ENCODE peak calls at places on chromosomes 2 and 18, in eight cellular contexts. One of them, this sample, is unnamed.
A peak's percentile ranks its signal among the peaks of the same experiment; 100 is the strongest.

GRCh38 chr2:1664698-1665097 is 79.6 kb downstream of the PXDN start:
- DNase-seq in bronchial epithelial cell: no peak
- DNase-seq in naive thymus-derived CD8-positive, alpha-beta T cell: no peak
- DNase-seq in GM03348: no peak
- DNase-seq in cardiac fibroblast: no peak
- DNase-seq in glomerular endothelial cell: no peak
- DNase-seq in uterus: no peak
- DNase-seq in NCI-H2081: no peak
- DNase-seq in this sample: no peak

GRCh38 chr18:9419956-9420631 is 55.2 kb upstream of the RALBP1 start:
- DNase-seq in cardiac fibroblast: peak; percentile 33
- DNase-seq in glomerular endothelial cell: no peak
- DNase-seq in bronchial epithelial cell: no peak
- DNase-seq in naive thymus-derived CD8-positive, alpha-beta T cell: no peak
- DNase-seq in GM03348: peak; percentile 66
- DNase-seq in uterus: no peak
- DNase-seq in NCI-H2081: no peak
- DNase-seq in this sample: no peak

GRCh38 chr2:9287400-9288059 is 80.9 kb downstream of the ASAP2 start:
- DNase-seq in uterus: no peak
- DNase-seq in GM03348: peak; percentile 93
- DNase-seq in naive thymus-derived CD8-positive, alpha-beta T cell: no peak
- DNase-seq in bronchial epithelial cell: peak; percentile 100
- DNase-seq in NCI-H2081: no peak
- DNase-seq in cardiac fibroblast: peak; percentile 100
- DNase-seq in glomerular endothelial cell: peak; percentile 93
- DNase-seq in this sample: no peak

GRCh38 chr2:58562281-58562680 is 321.2 kb upstream of the FANCL start:
- DNase-seq in uterus: no peak
- DNase-seq in NCI-H2081: no peak
- DNase-seq in bronchial epithelial cell: peak; percentile 54
- DNase-seq in naive thymus-derived CD8-positive, alpha-beta T cell: no peak
- DNase-seq in cardiac fibroblast: no peak
- DNase-seq in GM03348: peak; percentile 22
- DNase-seq in glomerular endothelial cell: no peak
- DNase-seq in this sample: no peak

GRCh38 chr2:238956676-238957075 is 108.8 kb downstream of the TWIST2 start:
- DNase-seq in cardiac fibroblast: no peak
- DNase-seq in uterus: no peak
- DNase-seq in bronchial epithelial cell: no peak
- DNase-seq in glomerular endothelial cell: no peak
- DNase-seq in NCI-H2081: peak; percentile 3
- DNase-seq in GM03348: no peak
- DNase-seq in naive thymus-derived CD8-positive, alpha-beta T cell: no peak
- DNase-seq in this sample: no peak

GRCh38 chr2:160224060-160224459 is 24.0 kb upstream of the ITGB6 start:
- DNase-seq in glomerular endothelial cell: peak; percentile 67
- DNase-seq in bronchial epithelial cell: peak; percentile 98
- DNase-seq in naive thymus-derived CD8-positive, alpha-beta T cell: no peak
- DNase-seq in uterus: no peak
- DNase-seq in cardiac fibroblast: peak; percentile 98
- DNase-seq in NCI-H2081: no peak
- DNase-seq in GM03348: peak; percentile 85
- DNase-seq in this sample: peak; percentile 11

GRCh38 chr2:66437601-66438497 is 2.9 kb downstream of the MEIS1 start:
- DNase-seq in uterus: peak; percentile 27
- DNase-seq in NCI-H2081: no peak
- DNase-seq in GM03348: peak; percentile 30
- DNase-seq in cardiac fibroblast: peak; percentile 68
- DNase-seq in bronchial epithelial cell: peak; percentile 17
- DNase-seq in glomerular endothelial cell: no peak
- DNase-seq in naive thymus-derived CD8-positive, alpha-beta T cell: no peak
- DNase-seq in this sample: no peak

GRCh38 chr2:120935339-120936313 is 200.0 kb downstream of the GLI2 start:
- DNase-seq in NCI-H2081: no peak
- DNase-seq in GM03348: peak; percentile 67
- DNase-seq in bronchial epithelial cell: no peak
- DNase-seq in naive thymus-derived CD8-positive, alpha-beta T cell: no peak
- DNase-seq in uterus: peak; percentile 37
- DNase-seq in glomerular endothelial cell: no peak
- DNase-seq in cardiac fibroblast: peak; percentile 65
- DNase-seq in this sample: no peak

GRCh38 chr2:225600865-225601264 is 201.4 kb downstream of the NYAP2 start:
- DNase-seq in bronchial epithelial cell: no peak
- DNase-seq in glomerular endothelial cell: no peak
- DNase-seq in NCI-H2081: no peak
- DNase-seq in cardiac fibroblast: no peak
- DNase-seq in uterus: no peak
- DNase-seq in GM03348: no peak
- DNase-seq in naive thymus-derived CD8-positive, alpha-beta T cell: no peak
- DNase-seq in this sample: no peak

GRCh38 chr2:73176205-73176880 is 26.0 kb upstream of the NOTO start:
- DNase-seq in glomerular endothelial cell: no peak
- DNase-seq in cardiac fibroblast: no peak
- DNase-seq in bronchial epithelial cell: no peak
- DNase-seq in NCI-H2081: no peak
- DNase-seq in naive thymus-derived CD8-positive, alpha-beta T cell: no peak
- DNase-seq in GM03348: peak; percentile 34
- DNase-seq in uterus: peak; percentile 18
- DNase-seq in this sample: no peak

GRCh38 chr2:201414099-201415023 is 36.9 kb downstream of the TRAK2 start:
- DNase-seq in bronchial epithelial cell: no peak
- DNase-seq in uterus: no peak
- DNase-seq in GM03348: peak; percentile 24
- DNase-seq in glomerular endothelial cell: no peak
- DNase-seq in cardiac fibroblast: peak; percentile 66
- DNase-seq in NCI-H2081: no peak
- DNase-seq in naive thymus-derived CD8-positive, alpha-beta T cell: no peak
- DNase-seq in this sample: peak; percentile 28

GRCh38 chr2:150421252-150421651 is 66.2 kb downstream of the RND3 start:
- DNase-seq in bronchial epithelial cell: no peak
- DNase-seq in glomerular endothelial cell: no peak
- DNase-seq in NCI-H2081: no peak
- DNase-seq in uterus: no peak
- DNase-seq in naive thymus-derived CD8-positive, alpha-beta T cell: no peak
- DNase-seq in GM03348: no peak
- DNase-seq in cardiac fibroblast: no peak
- DNase-seq in this sample: no peak

This sample was measured in CD4-positive, alpha-beta memory T cell.